ENCODE peak calls at places on chromosomes 7 and 10, in five cellular contexts. I is PC-3, M is psoas muscle, L is OCI-LY7, W is K562. V is an unnamed sample.
A peak's percentile ranks its signal among the peaks of the same experiment; 100 is the strongest.

GRCh38 chr7:69800495-69800894 is 202.2 kb downstream of the AUTS2 start:
- DNase-seq in W (no peak), M (no peak), L (no peak), I (no peak), V (peak; percentile 28)

GRCh38 chr7:111266613-111267012 is 175.7 kb downstream of the LRRN3 start:
- DNase-seq in I (peak; percentile 3), W (no peak), M (no peak), L (no peak), V (peak; percentile 62)

GRCh38 chr7:139680676-139681462 is 96.9 kb downstream of the HIPK2 start:
- DNase-seq in W (peak; percentile 64), I (peak; percentile 98), L (no peak), M (peak; percentile 70), V (peak; percentile 87)

GRCh38 chr10:132528064-132528800 is 9.4 kb upstream of the INPP5A start:
- DNase-seq in L (no peak), M (no peak), I (no peak), W (no peak), V (no peak)

GRCh38 chr10:86756511-86757109 is at the start of gene BMPR1A:
- DNase-seq in L (no peak), M (no peak), W (peak; percentile 21), I (peak; percentile 86), V (no peak)

GRCh38 chr10:4257939-4258465 is 473.0 kb upstream of the KLF6 start:
- DNase-seq in I (no peak), L (no peak), W (no peak), M (no peak), V (no peak)

GRCh38 chr7:77674878-77675277 is 21.4 kb upstream of the RSBN1L start:
- DNase-seq in W (no peak), M (no peak), L (no peak), I (peak; percentile 94), V (no peak)

GRCh38 chr7:152857272-152857671 is 97.7 kb downstream of the ACTR3B start:
- DNase-seq in I (peak; percentile 8), M (no peak), L (no peak), W (no peak), V (no peak)

GRCh38 chr10:21032587-21033319 is 135.6 kb upstream of the NEBL start:
- DNase-seq in I (no peak), L (no peak), W (no peak), M (no peak), V (no peak)

GRCh38 chr10:104299031-104299904 is 30.3 kb downstream of the GSTO2 start:
- DNase-seq in L (no peak), I (no peak), W (no peak), M (no peak), V (no peak)

GRCh38 chr10:104300002-104300735 is 31.2 kb downstream of the GSTO2 start:
- DNase-seq in W (no peak), L (no peak), I (peak; percentile 31), M (peak; percentile 52), V (no peak)

GRCh38 chr10:104297697-104298660 is 29.0 kb downstream of the GSTO2 start:
- DNase-seq in L (peak; percentile 41), M (no peak), I (no peak), W (peak; percentile 53), V (no peak)

GRCh38 chr10:104301907-104302690 is 33.1 kb downstream of the GSTO2 start:
- DNase-seq in L (no peak), W (no peak), M (no peak), I (no peak), V (no peak)

DNA sequence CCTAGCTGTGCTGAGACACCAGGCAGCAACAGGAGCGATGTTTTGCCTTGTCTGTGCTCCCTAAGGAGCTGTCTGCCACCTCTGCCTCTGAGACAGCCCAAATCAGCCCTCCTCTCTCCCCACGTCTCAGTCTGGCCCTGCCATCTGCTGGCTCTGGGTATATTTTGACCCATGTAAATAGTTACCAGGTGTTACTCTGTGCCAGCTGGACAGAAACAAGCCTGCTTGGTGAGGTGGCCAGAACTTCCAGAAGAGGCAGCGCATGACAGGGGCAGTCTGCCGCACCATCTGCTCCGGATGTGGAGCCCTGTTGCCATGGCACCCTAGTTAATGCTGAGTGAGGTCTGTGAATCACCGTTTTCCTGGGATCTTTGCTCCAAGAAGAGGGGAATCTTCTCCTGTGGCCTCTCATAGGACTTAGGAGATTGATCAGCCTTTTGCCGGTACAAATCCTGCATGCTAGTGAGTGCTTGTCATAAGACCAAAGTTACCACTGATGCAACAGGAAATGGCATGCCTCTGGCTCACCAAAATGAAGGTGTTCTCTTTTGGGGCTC is 31.8 kb downstream of the GSTO2 start:
- DNase-seq in I (peak; percentile 79), W (no peak), L (peak; percentile 58), M (peak; percentile 79), V (peak; percentile 97)
- TF ChIP-seq CTCF in I (peak; percentile 41), W (no peak), L (no peak), M (peak; percentile 7), V (peak; percentile 17)

DNA sequence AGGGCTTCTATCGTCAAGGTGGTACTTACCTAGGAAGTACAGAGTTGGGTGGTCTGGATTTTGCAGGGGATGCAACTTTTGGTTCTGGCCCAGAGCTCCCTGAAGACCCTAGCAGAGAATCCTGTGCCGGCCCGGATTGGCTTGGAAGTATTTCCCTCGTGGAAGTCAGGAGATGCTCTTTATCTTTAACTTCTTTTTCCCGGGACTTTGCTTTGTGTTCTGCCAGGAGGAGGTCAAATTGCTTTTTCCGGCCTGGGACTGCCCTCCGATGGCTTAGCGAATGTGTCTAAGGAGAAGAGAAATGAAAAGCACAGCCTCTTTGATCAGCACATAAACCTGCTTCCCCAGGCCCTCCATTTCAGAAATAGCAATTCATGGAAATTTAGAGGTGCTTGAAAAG is 57.0 kb upstream of the EFCAB10 start:
- DNase-seq in M (no peak), I (no peak), W (no peak), L (no peak), V (no peak)
- H3K4me3 ChIP-seq in M (no peak overlapping the region), I (no peak overlapping the region), W (no peak overlapping the region), L (no peak overlapping the region), V (no peak overlapping the region)

GRCh38 chr7:74275401-74275881 is 13.8 kb upstream of the CLIP2 start:
- DNase-seq in M (no peak), W (peak; percentile 55), L (peak; percentile 58), I (no peak), V (no peak)
- TF ChIP-seq CTCF in M (peak; percentile 28), W (peak; percentile 76), L (peak; percentile 75), I (peak; percentile 54), V (peak; percentile 50)

GRCh38 chr10:92691042-92691590 is 1.4 kb downstream of the HHEX start:
- DNase-seq in L (no peak), M (no peak), W (no peak), I (no peak), V (no peak)

GRCh38 chr10:92693534-92693893 is 3.8 kb downstream of the HHEX start:
- DNase-seq in W (no peak), M (no peak), I (no peak), L (no peak), V (no peak)

GRCh38 chr10:92692085-92692671 is 2.4 kb downstream of the HHEX start:
- DNase-seq in W (no peak), M (no peak), L (no peak), I (no peak), V (no peak)

GRCh38 chr10:92691591-92692084 is 1.9 kb downstream of the HHEX start:
- DNase-seq in I (no peak), M (peak; percentile 56), W (peak; percentile 22), L (peak; percentile 30), V (no peak)

DNA sequence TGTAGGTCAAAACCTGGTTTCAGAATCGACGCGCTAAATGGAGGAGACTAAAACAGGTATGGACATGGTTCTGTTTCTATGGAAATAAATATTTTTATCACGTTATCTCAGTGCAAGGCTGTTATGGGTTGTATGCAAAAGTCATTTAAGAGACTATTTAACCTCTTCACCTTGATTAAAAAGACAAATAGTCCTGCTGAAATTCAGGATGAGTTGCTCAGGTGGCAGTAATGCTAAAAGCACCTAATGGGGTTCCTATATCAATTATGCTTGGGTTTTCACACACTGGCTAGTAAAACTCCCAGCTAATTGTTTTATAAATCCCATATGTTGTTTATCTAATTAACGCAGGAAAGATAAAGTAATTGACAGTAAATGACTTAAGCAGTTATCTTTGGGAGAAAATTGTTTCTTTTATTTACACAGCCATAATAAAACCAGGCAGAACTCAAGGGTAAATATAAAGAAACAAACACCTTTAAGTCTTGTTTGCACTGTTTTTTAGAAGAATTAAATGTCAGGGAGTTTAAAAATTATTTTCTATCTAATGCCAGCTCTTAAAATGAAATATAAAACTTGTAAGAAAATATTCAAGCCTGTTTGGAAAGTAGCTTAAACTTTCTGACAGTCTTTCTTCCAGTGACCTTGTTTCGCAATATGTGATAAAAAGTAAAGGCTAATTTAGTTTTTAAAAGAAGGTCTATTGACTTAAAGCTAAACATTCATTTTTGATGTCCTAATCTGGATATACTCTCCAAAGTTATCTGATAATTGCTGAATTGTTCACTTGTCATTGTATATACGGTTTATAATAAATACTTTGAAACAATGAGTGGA is 3.2 kb downstream of the HHEX start:
- DNase-seq in L (no peak), M (no peak), W (no peak), I (no peak), V (no peak)
- H3K4me3 ChIP-seq in L (no peak overlapping the region), M (peak overlapping the region; percentile 70), W (peak overlapping the region; percentile 93), I (no peak overlapping the region), V (no peak overlapping the region)

DNA sequence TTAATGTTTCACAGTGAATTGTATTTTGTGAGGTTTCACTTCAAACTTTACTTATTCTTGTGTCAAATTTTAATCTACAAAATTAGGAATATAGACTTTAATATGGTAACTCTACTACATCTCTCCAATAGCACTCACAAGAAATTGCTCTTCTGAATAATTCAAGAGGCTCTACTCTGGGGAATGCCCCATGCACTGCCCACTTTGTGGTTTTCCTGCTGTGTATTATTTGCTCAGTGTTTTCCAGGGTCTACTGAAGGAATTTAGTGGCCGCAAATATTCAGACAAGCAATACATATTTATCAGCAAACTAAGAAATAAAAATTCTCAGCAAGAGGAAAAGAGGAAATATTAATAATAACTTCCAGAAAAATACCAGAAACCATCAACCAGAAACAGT is 611.4 kb downstream of the TNS3 start:
- DNase-seq in I (no peak), M (no peak), W (no peak), L (no peak), V (no peak)
- TF ChIP-seq CTCF in I (no peak), M (no peak), W (no peak), L (no peak), V (no peak)

GRCh38 chr7:150381096-150381495 is 2.0 kb downstream of the ZNF775 start:
- DNase-seq in M (no peak), W (no peak), L (no peak), I (no peak), V (no peak)
- H3K4me3 ChIP-seq in M (no peak overlapping the region), W (no peak overlapping the region), L (no peak overlapping the region), I (no peak overlapping the region), V (no peak overlapping the region)

GRCh38 chr7:102313997-102314780 is 27.5 kb downstream of the SH2B2 start:
- DNase-seq in W (no peak), I (no peak), M (no peak), L (no peak), V (no peak)

GRCh38 chr7:102318482-102318971 is 31.9 kb downstream of the SH2B2 start:
- DNase-seq in W (peak; percentile 46), I (peak; percentile 40), L (no peak), M (no peak), V (peak; percentile 61)

GRCh38 chr7:102320181-102320580 is 33.5 kb downstream of the SH2B2 start:
- DNase-seq in I (no peak), L (no peak), W (no peak), M (no peak), V (no peak)

GRCh38 chr7:102319671-102320070 is 33.0 kb downstream of the SH2B2 start:
- DNase-seq in W (no peak), L (no peak), I (no peak), M (no peak), V (no peak)

GRCh38 chr7:102317231-102318059 is 30.8 kb downstream of the SH2B2 start:
- DNase-seq in L (peak; percentile 54), I (no peak), W (peak; percentile 47), M (no peak), V (no peak)
- TF ChIP-seq CTCF in L (peak; percentile 61), I (no peak), W (peak; percentile 49), M (no peak), V (no peak)